ENCODE peak calls at places on chromosomes 16 and 17, in four cellular contexts. One of them, this sample, is unnamed.

GRCh38 chr17:77076046-77076882 is 64.5 kb upstream of the SEC14L1 start:
- DNase-seq in uterus: no peak
- DNase-seq in GM20000: no peak
- DNase-seq in HFF-Myc: no peak
- DNase-seq in this sample: no peak

GRCh38 chr17:59366773-59367656 is 35.6 kb downstream of the YPEL2 start:
- DNase-seq in uterus: peak; percentile 71
- DNase-seq in GM20000: no peak
- DNase-seq in HFF-Myc: no peak
- DNase-seq in this sample: no peak

GRCh38 chr17:10836966-10837599 is 804 bp downstream of the PIRT start:
- DNase-seq in uterus: no peak
- DNase-seq in GM20000: no peak
- DNase-seq in HFF-Myc: no peak
- DNase-seq in this sample: no peak

GRCh38 chr16:70579648-70580630 is 56.3 kb downstream of the SF3B3 start:
- DNase-seq in uterus: peak; percentile 31
- DNase-seq in GM20000: no peak
- DNase-seq in HFF-Myc: no peak
- DNase-seq in this sample: no peak

GRCh38 chr17:81870155-81870977 is 771 bp downstream of the ARHGDIA start:
- DNase-seq in uterus: peak; percentile 48
- DNase-seq in GM20000: peak; percentile 65
- DNase-seq in HFF-Myc: no peak
- DNase-seq in this sample: no peak

GRCh38 chr17:6255331-6255730 is 179.6 kb downstream of the AIPL1 start:
- DNase-seq in uterus: no peak
- DNase-seq in GM20000: no peak
- DNase-seq in HFF-Myc: no peak
- DNase-seq in this sample: no peak

GRCh38 chr17:9208381-9208780 is 187.1 kb downstream of the NTN1 start:
- DNase-seq in uterus: no peak
- DNase-seq in GM20000: no peak
- DNase-seq in HFF-Myc: no peak
- DNase-seq in this sample: no peak

GRCh38 chr17:48444531-48445247 is 14.7 kb upstream of the SKAP1 start:
- DNase-seq in uterus: no peak
- DNase-seq in GM20000: no peak
- DNase-seq in HFF-Myc: no peak
- DNase-seq in this sample: no peak

GRCh38 chr17:40363480-40363838 is 1.1 kb downstream of the GJD3 start:
- DNase-seq in uterus: no peak
- DNase-seq in GM20000: no peak
- DNase-seq in HFF-Myc: no peak
- DNase-seq in this sample: no peak

GRCh38 chr17:39225974-39226683 is 384 bp upstream of the STAC2 start:
- DNase-seq in uterus: peak; percentile 94
- DNase-seq in GM20000: peak; percentile 63
- DNase-seq in HFF-Myc: no peak
- DNase-seq in this sample: no peak

This sample was measured in GM13976.